ENCODE peak calls at places on chromosomes 5 and 9, in five cellular contexts. W is Peyer's patch, B is EL, M is NCI-H748 treated with DMSO at 0.1 percent for 48 hours, Y is HuH-7. N is an unnamed sample.

GRCh38 chr9:99231708-99232107 is 9.6 kb downstream of the SEC61B start:
- DNase-seq in W (no peak), B (peak; percentile 29), M (no peak), Y (no peak), N (no peak)

GRCh38 chr9:26462213-26462612 is 430.4 kb downstream of the CAAP1 start:
- DNase-seq in W (no peak), B (no peak), M (no peak), Y (no peak), N (no peak)

GRCh38 chr5:158522001-158522400 is 577.7 kb downstream of the EBF1 start:
- DNase-seq in W (no peak), B (peak; percentile 5), M (no peak), Y (no peak), N (no peak)

GRCh38 chr5:144368556-144368955 is 197.9 kb downstream of the KCTD16 start:
- DNase-seq in W (no peak), B (peak; percentile 66), M (no peak), Y (no peak), N (no peak)

GRCh38 chr5:167812871-167813270 is 478.6 kb upstream of the WWC1 start:
- DNase-seq in W (no peak), B (no peak), M (no peak), Y (no peak), N (no peak)

GRCh38 chr9:19828586-19828985 is 39.7 kb upstream of the SLC24A2 start:
- DNase-seq in W (no peak), B (no peak), M (peak; percentile 84), Y (no peak), N (no peak)

GRCh38 chr5:50574121-50574520 is 92.3 kb upstream of the PARP8 start:
- DNase-seq in W (no peak), B (no peak), M (no peak), Y (no peak), N (no peak)

GRCh38 chr9:79377315-79377855 is 194.4 kb upstream of the TLE4 start:
- DNase-seq in W (no peak), B (peak; percentile 57), M (no peak), Y (no peak), N (no peak)

GRCh38 chr9:126415741-126416370 is 89.2 kb downstream of the MVB12B start:
- DNase-seq in W (no peak), B (no peak), M (no peak), Y (no peak), N (no peak)

GRCh38 chr5:140176028-140176382 is 1.0 kb downstream of the CYSTM1 start:
- DNase-seq in W (no peak), B (no peak), M (no peak), Y (no peak), N (no peak)

GRCh38 chr9:64066736-64067368 is 1218.2 kb downstream of the FOXD4L5 start:
- DNase-seq in W (no peak), B (no peak), M (no peak), Y (no peak), N (no peak)

GRCh38 chr9:76810377-76810957 is 46.2 kb downstream of the PCA3 start:
- DNase-seq in W (peak; percentile 76), B (peak; percentile 64), M (peak; percentile 64), Y (peak; percentile 42), N (peak; percentile 61)

GRCh38 chr9:36402536-36402935 is 2.5 kb upstream of the RNF38 start:
- DNase-seq in W (no peak), B (no peak), M (no peak), Y (no peak), N (no peak)

GRCh38 chr5:66234241-66234640 is 90.1 kb downstream of the SREK1 start:
- DNase-seq in W (no peak), B (no peak), M (no peak), Y (no peak), N (no peak)

GRCh38 chr5:95043648-95044047 is 241.2 kb downstream of the MCTP1 start:
- DNase-seq in W (no peak), B (no peak), M (no peak), Y (no peak), N (no peak)

GRCh38 chr5:129905467-129906176 is 1.4 kb downstream of the CHSY3 start:
- DNase-seq in W (no peak), B (no peak), M (peak; percentile 24), Y (peak; percentile 24), N (peak; percentile 19)

GRCh38 chr5:113034182-113034773 is 57.7 kb downstream of the DCP2 start:
- DNase-seq in W (no peak), B (peak; percentile 90), M (no peak), Y (no peak), N (no peak)

GRCh38 chr9:37386988-37387387 is 35.5 kb upstream of the GRHPR start:
- DNase-seq in W (no peak), B (no peak), M (no peak), Y (no peak), N (no peak)

GRCh38 chr5:62152394-62153123 is 153.4 kb upstream of the KIF2A start:
- DNase-seq in W (no peak), B (no peak), M (peak; percentile 79), Y (no peak), N (no peak)

GRCh38 chr9:33244150-33244784 is 4.3 kb downstream of the SPINK4 start:
- DNase-seq in W (peak; percentile 48), B (no peak), M (no peak), Y (no peak), N (peak; percentile 24)

GRCh38 chr5:158010831-158011230 is 151.9 kb upstream of the CLINT1 start:
- DNase-seq in W (no peak), B (no peak), M (no peak), Y (no peak), N (no peak)